ENCODE peak calls at places on chromosomes 6 and 20, in six cellular contexts. B is left lung; C is tibial artery; F is keratinocyte; E is colonic mucosa; D is CD8-positive, alpha-beta T cell. H is an unnamed sample. For H3K4me1, the result is how much of the 10 kb centered on the place peaks cover.

GRCh38 chr20:47660602-47660905 is 124.7 kb downstream of the SULF2 start:
- DNase-seq in B (no peak), C (no peak), F (no peak), E (no peak), D (no peak), H (no peak)

GRCh38 chr6:169292340-169293124 is 38.9 kb upstream of the THBS2 start:
- DNase-seq in B (no peak), C (no peak), F (peak), E (no peak), D (no peak), H (no peak)

GRCh38 chr6:122718616-122719015 is 60.9 kb upstream of the FABP7 start:
- DNase-seq in B (no peak), C (no peak), F (no peak), E (no peak), D (no peak), H (no peak)

GRCh38 chr6:31513456-31514165 is 15.2 kb upstream of the MCCD1 start:
- DNase-seq in B (no peak), C (no peak), F (no peak), E (no peak), D (peak), H (no peak)

GRCh38 chr20:64001607-64002011 is 20.7 kb downstream of the PRPF6 start:
- DNase-seq in B (no peak), C (no peak), F (no peak), E (no peak), D (no peak), H (no peak)

GRCh38 chr20:49724637-49725606 is 11.2 kb upstream of the B4GALT5 start:
- DNase-seq in B (peak), C (peak), F (no peak), E (no peak), D (no peak), H (peak)

GRCh38 chr20:49285813-49286494 is 8.1 kb upstream of the ZNFX1 start:
- DNase-seq in B (no peak), C (no peak), F (no peak), E (no peak), D (no peak), H (no peak)

GRCh38 chr6:327538-328183 is 35.4 kb downstream of the DUSP22 start:
- DNase-seq in B (no peak), C (no peak), F (no peak), E (no peak), D (no peak), H (no peak)

GRCh38 chr6:7996538-7997225 is 67.5 kb downstream of the BLOC1S5 start:
- DNase-seq in B (no peak), C (no peak), F (no peak), E (no peak), D (no peak), H (no peak)

GRCh38 chr6:41785254-41785653 is 2.2 kb upstream of the TOMM6 start:
- DNase-seq in B (no peak), C (no peak), F (no peak), E (no peak), D (no peak), H (no peak)

GRCh38 chr20:44580581-44581268 is 1.7 kb upstream of the PKIG start:
- DNase-seq in B (no peak), C (no peak), F (no peak), E (no peak), D (no peak), H (no peak)

GRCh38 chr20:53751394-53752368 is 158.0 kb upstream of the ZNF217 start:
- DNase-seq in B (no peak), C (no peak), F (no peak), E (no peak), D (peak), H (no peak)

GRCh38 chr6:113281014-113281810 is 575.9 kb upstream of the MARCKS start:
- DNase-seq in B (no peak), C (no peak), F (no peak), E (no peak), D (no peak), H (no peak)

GRCh38 chr6:27575594-27576361 is 102.9 kb upstream of the ZNF184 start:
- DNase-seq in B (no peak), C (no peak), F (no peak), E (no peak), D (no peak), H (no peak)

GRCh38 chr20:528923-529594 is 14.5 kb downstream of the CSNK2A1 start:
- DNase-seq in B (no peak), C (no peak), F (peak), E (no peak), D (no peak), H (no peak)

GRCh38 chr20:17568972-17569471 is 853 bp upstream of the DSTN start:
- DNase-seq in B (peak), C (peak), F (peak), E (peak), D (no peak), H (peak)

GRCh38 chr20:61953789-61954125 is 111.9 kb downstream of the TAF4 start:
- DNase-seq in B (no peak), C (peak), F (no peak), E (no peak), D (no peak), H (peak)

GRCh38 chr6:25277401-25277800 is 1.8 kb upstream of the CARMIL1 start:
- DNase-seq in B (no peak), C (no peak), F (no peak), E (no peak), D (no peak), H (no peak)

GRCh38 chr6:39818695-39819094 is 26.5 kb downstream of the DAAM2 start:
- DNase-seq in B (no peak), C (no peak), F (no peak), E (no peak), D (no peak), H (no peak)

GRCh38 chr20:63215101-63216040 is 560 bp downstream of the YTHDF1 start:
- DNase-seq in B (no peak), C (no peak), F (no peak), E (peak), D (no peak), H (no peak)

GRCh38 chr6:142945446-142946180 is 637 bp upstream of the HIVEP2 start:
- DNase-seq in B (peak), C (no peak), F (no peak), E (peak), D (peak), H (no peak)

GRCh38 chr20:32360333-32360634 is 2.2 kb downstream of the ASXL1 start:
- DNase-seq in B (no peak), C (no peak), F (no peak), E (no peak), D (no peak), H (no peak)
- H3K4me3 ChIP-seq in B (peak), C (peak), F (no peak), E (peak), D (peak), H (no peak)

GRCh38 chr20:4083103-4083864 is 67.9 kb upstream of the RNF24 start:
- DNase-seq in B (no peak), C (no peak), F (no peak), E (no peak), D (no peak), H (no peak)
- H3K4me1 ChIP-seq in B (half or more), C (under half), F (under half), E (under half), D (under half), H (under half)

GRCh38 chr6:138973481-138974140 is 14.4 kb downstream of the REPS1 start:
- DNase-seq in B (no peak), C (no peak), F (no peak), E (no peak), D (no peak), H (no peak)
- H3K4me3 ChIP-seq in B (no peak), C (no peak), F (no peak), E (no peak), D (no peak), H (no peak)

DNA sequence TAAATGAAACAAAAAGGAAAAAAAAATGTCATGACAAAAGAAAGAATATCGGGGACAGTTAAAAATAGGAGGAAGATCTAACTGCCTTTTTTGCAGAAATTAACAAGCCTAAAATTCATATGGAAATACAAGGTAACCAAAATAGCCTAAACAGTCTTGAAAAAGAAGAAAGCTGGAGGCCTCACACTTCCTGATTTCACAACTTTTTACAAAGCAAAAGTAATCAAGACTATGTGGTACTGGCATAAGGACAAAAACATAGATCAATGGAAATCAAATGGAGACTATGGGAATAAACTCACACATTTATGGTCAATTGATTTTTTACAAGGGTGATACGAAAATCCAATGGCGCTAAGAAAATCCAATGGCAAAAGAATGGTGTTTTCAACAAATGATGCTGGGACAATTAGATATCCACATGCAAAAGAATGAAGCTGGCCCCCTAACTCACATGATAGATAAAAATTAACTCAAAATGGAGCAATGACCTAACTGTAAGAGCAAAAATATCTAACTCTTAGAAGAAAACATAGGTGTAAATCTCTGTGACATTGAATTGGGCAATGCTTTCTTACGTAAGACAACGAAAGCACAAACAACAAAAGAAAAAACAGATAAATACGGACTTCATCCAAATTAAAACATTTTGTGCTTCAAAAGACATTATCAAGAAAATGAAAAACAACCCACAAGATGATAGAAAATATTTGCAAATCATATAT is 24.5 kb downstream of the MAP3K5 start:
- DNase-seq in B (no peak), C (no peak), F (no peak), E (no peak), D (no peak), H (no peak)
- H3K4me1 ChIP-seq in B (half or more), C (under half), F (under half), E (under half), D (under half), H (under half)

H was measured in heart left ventricle.